ENCODE peak calls at places on chromosomes 2 and 18, in ten cellular contexts. S is GM13977; C is GM04503; E is ovary; G is upper lobe of right lung; F is naive thymus-derived CD4-positive, alpha-beta T cell; M is activated CD4-positive, alpha-beta T cell treated with anti-CD3 and anti-CD28 coated beads, Interleukin-2, amount 50 U/mL, for 1 hour; K is NCI-H2029; J is HT1080; T is M059J. X is an unnamed sample.
A peak's percentile ranks its signal among the peaks of the same experiment; 100 is the strongest.

GRCh38 chr2:127197475-127198385 is 22.4 kb downstream of the CYP27C1 start:
- DNase-seq in C (no peak), E (peak; percentile 43), M (peak; percentile 51), S (peak; percentile 75), T (peak; percentile 63), K (peak; percentile 68), G (peak; percentile 82), J (peak; percentile 65), F (peak; percentile 36), X (peak; percentile 77)

GRCh38 chr2:83221258-83221657 is 1237.8 kb downstream of the SUCLG1 start:
- DNase-seq in K (no peak), E (no peak), M (no peak), T (no peak), S (no peak), G (no peak), C (no peak), F (no peak), J (peak; percentile 31), X (no peak)

GRCh38 chr2:51387235-51387634 is 355.3 kb upstream of the NRXN1 start:
- DNase-seq in E (no peak), M (no peak), F (no peak), K (no peak), J (no peak), S (no peak), G (no peak), C (no peak), T (no peak), X (no peak)

GRCh38 chr2:52658598-52658997 is 1109.0 kb upstream of the CHAC2 start:
- DNase-seq in S (no peak), T (no peak), J (peak; percentile 87), G (no peak), M (no peak), E (no peak), F (no peak), C (no peak), K (no peak), X (peak; percentile 62)

GRCh38 chr18:57959278-57959677 is 84.7 kb upstream of the NEDD4L start:
- DNase-seq in G (peak; percentile 74), E (no peak), C (no peak), J (peak; percentile 82), M (no peak), F (peak; percentile 2), S (peak; percentile 40), K (no peak), T (peak; percentile 86), X (peak; percentile 73)

GRCh38 chr2:134852518-134852917 is 14.1 kb downstream of the ACMSD start:
- DNase-seq in E (no peak), J (peak; percentile 24), T (peak; percentile 25), K (no peak), S (no peak), M (no peak), F (no peak), G (no peak), C (no peak), X (no peak)

GRCh38 chr18:68564961-68565360 is 149.9 kb downstream of the TMX3 start:
- DNase-seq in K (no peak), S (no peak), E (no peak), J (no peak), G (no peak), M (no peak), T (no peak), C (peak; percentile 13), F (no peak), X (no peak)

GRCh38 chr2:169765523-169765922 is 31.9 kb downstream of the KLHL23 start:
- DNase-seq in J (peak; percentile 32), G (no peak), S (no peak), K (no peak), T (peak; percentile 7), M (no peak), F (no peak), C (no peak), E (no peak), X (no peak)

GRCh38 chr2:130385709-130386108 is 29.9 kb downstream of the PTPN18 start:
- DNase-seq in G (no peak), E (no peak), K (no peak), C (no peak), M (no peak), T (no peak), F (no peak), J (no peak), S (no peak), X (no peak)

GRCh38 chr2:71948781-71949536 is 198.7 kb downstream of the CYP26B1 start:
- DNase-seq in F (no peak), J (no peak), E (no peak), K (no peak), S (no peak), G (peak; percentile 45), T (peak; percentile 93), C (peak; percentile 94), M (no peak), X (no peak)

GRCh38 chr2:43225788-43226557 is 433 bp downstream of the ZFP36L2 start:
- DNase-seq in J (peak; percentile 50), C (peak; percentile 14), G (peak; percentile 92), M (peak; percentile 50), F (peak; percentile 64), E (peak; percentile 58), K (peak; percentile 11), T (peak; percentile 64), S (peak; percentile 92), X (peak; percentile 57)

GRCh38 chr2:191366199-191366598 is 121.0 kb downstream of the MYO1B start:
- DNase-seq in E (no peak), T (peak; percentile 48), S (no peak), F (no peak), J (no peak), C (peak; percentile 89), G (no peak), K (no peak), M (no peak), X (no peak)

GRCh38 chr2:32940598-32940997 is 6.2 kb upstream of the LTBP1 start:
- DNase-seq in E (no peak), C (no peak), J (no peak), K (no peak), T (no peak), F (no peak), S (no peak), M (no peak), G (no peak), X (no peak)

GRCh38 chr2:8522682-8523081 is 159.2 kb upstream of the ID2 start:
- DNase-seq in F (no peak), M (no peak), T (no peak), J (no peak), E (no peak), K (no peak), G (no peak), S (no peak), C (no peak), X (no peak)

GRCh38 chr2:201404699-201405275 is 46.5 kb downstream of the TRAK2 start:
- DNase-seq in F (no peak), G (no peak), J (no peak), C (no peak), S (no peak), K (no peak), M (no peak), T (no peak), E (no peak), X (no peak)

GRCh38 chr18:2602844-2603243 is 31.5 kb downstream of the NDC80 start:
- DNase-seq in F (no peak), G (no peak), S (no peak), E (no peak), K (no peak), J (no peak), M (no peak), C (no peak), T (no peak), X (no peak)

GRCh38 chr2:127604986-127605385 is 41.0 kb upstream of the GPR17 start:
- DNase-seq in S (no peak), K (no peak), F (no peak), C (no peak), G (peak; percentile 8), E (no peak), M (no peak), J (no peak), T (no peak), X (no peak)

GRCh38 chr18:55634545-55634944 is 46.6 kb upstream of the TCF4 start:
- DNase-seq in C (peak; percentile 72), F (no peak), E (no peak), K (no peak), T (peak; percentile 55), G (no peak), M (no peak), S (no peak), J (peak; percentile 86), X (no peak)

GRCh38 chr2:203730866-203731265 is 24.4 kb downstream of the CD28 start:
- DNase-seq in G (no peak), C (no peak), T (no peak), E (no peak), F (no peak), S (no peak), M (no peak), K (no peak), J (no peak), X (no peak)

GRCh38 chr2:20419752-20420151 is 27.1 kb upstream of the RHOB start:
- DNase-seq in J (no peak), S (no peak), K (no peak), C (no peak), T (no peak), G (no peak), F (no peak), M (no peak), E (no peak), X (no peak)

GRCh38 chr2:63257473-63257872 is 206.8 kb downstream of the OTX1 start:
- DNase-seq in F (no peak), E (no peak), S (peak; percentile 9), K (no peak), T (no peak), M (no peak), G (no peak), C (no peak), J (no peak), X (no peak)

GRCh38 chr2:85998071-85998991 is 107.4 kb downstream of the POLR1A start:
- DNase-seq in C (peak; percentile 69), S (no peak), M (no peak), F (peak; percentile 39), K (no peak), T (peak; percentile 34), E (peak; percentile 69), J (no peak), G (peak; percentile 48), X (no peak)

GRCh38 chr2:10331702-10332401 is 29.1 kb downstream of the HPCAL1 start:
- DNase-seq in K (peak; percentile 74), F (peak; percentile 54), T (no peak), M (peak; percentile 46), G (no peak), S (peak; percentile 69), C (no peak), J (no peak), E (no peak), X (no peak)

GRCh38 chr2:136527560-136527959 is 237.8 kb upstream of the THSD7B start:
- DNase-seq in E (no peak), S (no peak), T (peak; percentile 8), J (no peak), C (no peak), M (no peak), G (no peak), K (no peak), F (no peak), X (peak; percentile 44)

GRCh38 chr2:73227086-73227485 is 6.0 kb downstream of the PRADC1 start:
- DNase-seq in J (no peak), T (no peak), G (peak; percentile 40), F (no peak), C (no peak), M (no peak), E (no peak), K (no peak), S (no peak), X (no peak)

GRCh38 chr2:58146707-58147106 is 94.4 kb downstream of the FANCL start:
- DNase-seq in G (no peak), T (peak; percentile 69), M (no peak), F (no peak), J (peak; percentile 85), E (no peak), C (no peak), K (no peak), S (no peak), X (peak; percentile 74)

GRCh38 chr2:241563981-241564595 is 5.5 kb downstream of the BOK start:
- DNase-seq in F (no peak), G (peak; percentile 66), K (no peak), S (no peak), E (no peak), T (no peak), C (no peak), J (no peak), M (no peak), X (no peak)

GRCh38 chr2:207201416-207201815 is 35.7 kb upstream of the KLF7 start:
- DNase-seq in J (no peak), F (no peak), M (no peak), S (no peak), E (no peak), T (no peak), C (no peak), G (no peak), K (no peak), X (no peak)

X was measured in RKO.